ENCODE peak calls at places on chromosomes 1 and 21, in seven cellular contexts. One of them, this sample, is unnamed.

GRCh38 chr1:2972879-2973575 is 48.2 kb upstream of the ACTRT2 start:
- DNase-seq in esophagus squamous epithelium: no peak
- DNase-seq in LoVo: no peak
- DNase-seq in activated effector memory CD4-positive, alpha-beta T cell treated with Interleukin-2 at 50 U/mL for 16 hours: no peak
- DNase-seq in NCI-H526: no peak
- DNase-seq in effector CD4-positive, alpha-beta T cell: no peak
- DNase-seq in AML-193: no peak
- DNase-seq in this sample: no peak

GRCh38 chr1:94873520-94874351 is 53.2 kb downstream of the CNN3 start:
- DNase-seq in esophagus squamous epithelium: no peak
- DNase-seq in LoVo: no peak
- DNase-seq in activated effector memory CD4-positive, alpha-beta T cell treated with Interleukin-2 at 50 U/mL for 16 hours: no peak
- DNase-seq in NCI-H526: no peak
- DNase-seq in effector CD4-positive, alpha-beta T cell: no peak
- DNase-seq in AML-193: no peak
- DNase-seq in this sample: no peak

GRCh38 chr1:110160701-110161100 is 10.4 kb downstream of the SLC6A17 start:
- DNase-seq in esophagus squamous epithelium: no peak
- DNase-seq in LoVo: no peak
- DNase-seq in activated effector memory CD4-positive, alpha-beta T cell treated with Interleukin-2 at 50 U/mL for 16 hours: no peak
- DNase-seq in NCI-H526: no peak
- DNase-seq in effector CD4-positive, alpha-beta T cell: no peak
- DNase-seq in AML-193: no peak
- DNase-seq in this sample: no peak

GRCh38 chr1:167273027-167273800 is 52.5 kb downstream of the POU2F1 start:
- DNase-seq in esophagus squamous epithelium: no peak
- DNase-seq in LoVo: no peak
- DNase-seq in activated effector memory CD4-positive, alpha-beta T cell treated with Interleukin-2 at 50 U/mL for 16 hours: no peak
- DNase-seq in NCI-H526: no peak
- DNase-seq in effector CD4-positive, alpha-beta T cell: no peak
- DNase-seq in AML-193: no peak
- DNase-seq in this sample: peak; percentile 86

GRCh38 chr1:76657618-76658017 is 209.7 kb upstream of the ST6GALNAC5 start:
- DNase-seq in esophagus squamous epithelium: no peak
- DNase-seq in LoVo: no peak
- DNase-seq in activated effector memory CD4-positive, alpha-beta T cell treated with Interleukin-2 at 50 U/mL for 16 hours: no peak
- DNase-seq in NCI-H526: no peak
- DNase-seq in effector CD4-positive, alpha-beta T cell: no peak
- DNase-seq in AML-193: no peak
- DNase-seq in this sample: no peak

GRCh38 chr1:112735752-112736151 is 20.6 kb upstream of the PPM1J start:
- DNase-seq in esophagus squamous epithelium: no peak
- DNase-seq in LoVo: peak; percentile 46
- DNase-seq in activated effector memory CD4-positive, alpha-beta T cell treated with Interleukin-2 at 50 U/mL for 16 hours: no peak
- DNase-seq in NCI-H526: no peak
- DNase-seq in effector CD4-positive, alpha-beta T cell: no peak
- DNase-seq in AML-193: no peak
- DNase-seq in this sample: peak; percentile 94

GRCh38 chr1:117928881-117929339 is 511 bp downstream of the GDAP2 start:
- DNase-seq in esophagus squamous epithelium: no peak
- DNase-seq in LoVo: peak; percentile 69
- DNase-seq in activated effector memory CD4-positive, alpha-beta T cell treated with Interleukin-2 at 50 U/mL for 16 hours: no peak
- DNase-seq in NCI-H526: peak; percentile 18
- DNase-seq in effector CD4-positive, alpha-beta T cell: peak; percentile 42
- DNase-seq in AML-193: peak; percentile 60
- DNase-seq in this sample: peak; percentile 72

GRCh38 chr1:18879221-18879790 is 19.8 kb upstream of the TAS1R2 start:
- DNase-seq in esophagus squamous epithelium: no peak
- DNase-seq in LoVo: no peak
- DNase-seq in activated effector memory CD4-positive, alpha-beta T cell treated with Interleukin-2 at 50 U/mL for 16 hours: no peak
- DNase-seq in NCI-H526: no peak
- DNase-seq in effector CD4-positive, alpha-beta T cell: no peak
- DNase-seq in AML-193: no peak
- DNase-seq in this sample: no peak

GRCh38 chr21:42703936-42704335 is 50.5 kb downstream of the PDE9A start:
- DNase-seq in esophagus squamous epithelium: no peak
- DNase-seq in LoVo: no peak
- DNase-seq in activated effector memory CD4-positive, alpha-beta T cell treated with Interleukin-2 at 50 U/mL for 16 hours: no peak
- DNase-seq in NCI-H526: no peak
- DNase-seq in effector CD4-positive, alpha-beta T cell: no peak
- DNase-seq in AML-193: no peak
- DNase-seq in this sample: no peak

GRCh38 chr1:222028151-222028550 is 286.3 kb upstream of the DUSP10 start:
- DNase-seq in esophagus squamous epithelium: no peak
- DNase-seq in LoVo: no peak
- DNase-seq in activated effector memory CD4-positive, alpha-beta T cell treated with Interleukin-2 at 50 U/mL for 16 hours: no peak
- DNase-seq in NCI-H526: no peak
- DNase-seq in effector CD4-positive, alpha-beta T cell: no peak
- DNase-seq in AML-193: no peak
- DNase-seq in this sample: no peak

GRCh38 chr1:212157252-212157651 is 121.7 kb downstream of the DTL start:
- DNase-seq in esophagus squamous epithelium: no peak
- DNase-seq in LoVo: no peak
- DNase-seq in activated effector memory CD4-positive, alpha-beta T cell treated with Interleukin-2 at 50 U/mL for 16 hours: no peak
- DNase-seq in NCI-H526: no peak
- DNase-seq in effector CD4-positive, alpha-beta T cell: no peak
- DNase-seq in AML-193: no peak
- DNase-seq in this sample: peak; percentile 60

GRCh38 chr1:151898519-151898991 is 10.8 kb downstream of the THEM4 start:
- DNase-seq in esophagus squamous epithelium: no peak
- DNase-seq in LoVo: no peak
- DNase-seq in activated effector memory CD4-positive, alpha-beta T cell treated with Interleukin-2 at 50 U/mL for 16 hours: peak; percentile 69
- DNase-seq in NCI-H526: no peak
- DNase-seq in effector CD4-positive, alpha-beta T cell: peak; percentile 61
- DNase-seq in AML-193: no peak
- DNase-seq in this sample: peak; percentile 36

GRCh38 chr1:22447581-22448215 is 4.0 kb upstream of the ZBTB40 start:
- DNase-seq in esophagus squamous epithelium: no peak
- DNase-seq in LoVo: no peak
- DNase-seq in activated effector memory CD4-positive, alpha-beta T cell treated with Interleukin-2 at 50 U/mL for 16 hours: no peak
- DNase-seq in NCI-H526: no peak
- DNase-seq in effector CD4-positive, alpha-beta T cell: no peak
- DNase-seq in AML-193: no peak
- DNase-seq in this sample: peak; percentile 68

GRCh38 chr1:99579691-99580171 is 66.2 kb upstream of the PALMD start:
- DNase-seq in esophagus squamous epithelium: no peak
- DNase-seq in LoVo: no peak
- DNase-seq in activated effector memory CD4-positive, alpha-beta T cell treated with Interleukin-2 at 50 U/mL for 16 hours: no peak
- DNase-seq in NCI-H526: no peak
- DNase-seq in effector CD4-positive, alpha-beta T cell: no peak
- DNase-seq in AML-193: no peak
- DNase-seq in this sample: peak; percentile 52

GRCh38 chr1:209675567-209676154 is 449 bp downstream of the G0S2 start:
- DNase-seq in esophagus squamous epithelium: no peak
- DNase-seq in LoVo: no peak
- DNase-seq in activated effector memory CD4-positive, alpha-beta T cell treated with Interleukin-2 at 50 U/mL for 16 hours: no peak
- DNase-seq in NCI-H526: no peak
- DNase-seq in effector CD4-positive, alpha-beta T cell: no peak
- DNase-seq in AML-193: no peak
- DNase-seq in this sample: no peak

GRCh38 chr1:204513117-204513716 is 3.0 kb upstream of the MDM4 start:
- DNase-seq in esophagus squamous epithelium: no peak
- DNase-seq in LoVo: no peak
- DNase-seq in activated effector memory CD4-positive, alpha-beta T cell treated with Interleukin-2 at 50 U/mL for 16 hours: peak; percentile 32
- DNase-seq in NCI-H526: no peak
- DNase-seq in effector CD4-positive, alpha-beta T cell: peak; percentile 44
- DNase-seq in AML-193: peak; percentile 86
- DNase-seq in this sample: no peak

GRCh38 chr1:97252076-97252475 is 530.5 kb downstream of the PTBP2 start:
- DNase-seq in esophagus squamous epithelium: no peak
- DNase-seq in LoVo: no peak
- DNase-seq in activated effector memory CD4-positive, alpha-beta T cell treated with Interleukin-2 at 50 U/mL for 16 hours: no peak
- DNase-seq in NCI-H526: no peak
- DNase-seq in effector CD4-positive, alpha-beta T cell: no peak
- DNase-seq in AML-193: peak; percentile 80
- DNase-seq in this sample: peak; percentile 90

GRCh38 chr1:96962807-96963206 is 241.2 kb downstream of the PTBP2 start:
- DNase-seq in esophagus squamous epithelium: no peak
- DNase-seq in LoVo: no peak
- DNase-seq in activated effector memory CD4-positive, alpha-beta T cell treated with Interleukin-2 at 50 U/mL for 16 hours: no peak
- DNase-seq in NCI-H526: no peak
- DNase-seq in effector CD4-positive, alpha-beta T cell: no peak
- DNase-seq in AML-193: no peak
- DNase-seq in this sample: peak; percentile 65

GRCh38 chr1:44808063-44808937 is at the start of gene BTBD19:
- DNase-seq in esophagus squamous epithelium: no peak
- DNase-seq in LoVo: no peak
- DNase-seq in activated effector memory CD4-positive, alpha-beta T cell treated with Interleukin-2 at 50 U/mL for 16 hours: peak; percentile 22
- DNase-seq in NCI-H526: no peak
- DNase-seq in effector CD4-positive, alpha-beta T cell: no peak
- DNase-seq in AML-193: no peak
- DNase-seq in this sample: peak; percentile 73

GRCh38 chr1:33390550-33390949 is 40.3 kb downstream of the PHC2 start:
- DNase-seq in esophagus squamous epithelium: no peak
- DNase-seq in LoVo: no peak
- DNase-seq in activated effector memory CD4-positive, alpha-beta T cell treated with Interleukin-2 at 50 U/mL for 16 hours: no peak
- DNase-seq in NCI-H526: no peak
- DNase-seq in effector CD4-positive, alpha-beta T cell: no peak
- DNase-seq in AML-193: no peak
- DNase-seq in this sample: no peak

GRCh38 chr1:227849251-227849650 is 33.8 kb downstream of the PRSS38 start:
- DNase-seq in esophagus squamous epithelium: no peak
- DNase-seq in LoVo: no peak
- DNase-seq in activated effector memory CD4-positive, alpha-beta T cell treated with Interleukin-2 at 50 U/mL for 16 hours: no peak
- DNase-seq in NCI-H526: no peak
- DNase-seq in effector CD4-positive, alpha-beta T cell: no peak
- DNase-seq in AML-193: no peak
- DNase-seq in this sample: no peak

GRCh38 chr1:225657462-225657989 is 4.6 kb upstream of the ENAH start:
- DNase-seq in esophagus squamous epithelium: no peak
- DNase-seq in LoVo: no peak
- DNase-seq in activated effector memory CD4-positive, alpha-beta T cell treated with Interleukin-2 at 50 U/mL for 16 hours: no peak
- DNase-seq in NCI-H526: no peak
- DNase-seq in effector CD4-positive, alpha-beta T cell: no peak
- DNase-seq in AML-193: no peak
- DNase-seq in this sample: no peak

GRCh38 chr1:236862615-236863211 is 67.6 kb downstream of the MTR start:
- DNase-seq in esophagus squamous epithelium: no peak
- DNase-seq in LoVo: no peak
- DNase-seq in activated effector memory CD4-positive, alpha-beta T cell treated with Interleukin-2 at 50 U/mL for 16 hours: no peak
- DNase-seq in NCI-H526: no peak
- DNase-seq in effector CD4-positive, alpha-beta T cell: no peak
- DNase-seq in AML-193: no peak
- DNase-seq in this sample: peak; percentile 96

GRCh38 chr1:9476790-9477463 is 62.3 kb upstream of the SLC25A33 start:
- DNase-seq in esophagus squamous epithelium: no peak
- DNase-seq in LoVo: no peak
- DNase-seq in activated effector memory CD4-positive, alpha-beta T cell treated with Interleukin-2 at 50 U/mL for 16 hours: no peak
- DNase-seq in NCI-H526: peak; percentile 31
- DNase-seq in effector CD4-positive, alpha-beta T cell: no peak
- DNase-seq in AML-193: no peak
- DNase-seq in this sample: peak; percentile 86

GRCh38 chr1:187041104-187041503 is 212.4 kb downstream of the PLA2G4A start:
- DNase-seq in esophagus squamous epithelium: no peak
- DNase-seq in LoVo: no peak
- DNase-seq in activated effector memory CD4-positive, alpha-beta T cell treated with Interleukin-2 at 50 U/mL for 16 hours: no peak
- DNase-seq in NCI-H526: no peak
- DNase-seq in effector CD4-positive, alpha-beta T cell: no peak
- DNase-seq in AML-193: no peak
- DNase-seq in this sample: no peak

GRCh38 chr1:216804107-216804506 is 80.9 kb upstream of the ESRRG start:
- DNase-seq in esophagus squamous epithelium: no peak
- DNase-seq in LoVo: no peak
- DNase-seq in activated effector memory CD4-positive, alpha-beta T cell treated with Interleukin-2 at 50 U/mL for 16 hours: no peak
- DNase-seq in NCI-H526: no peak
- DNase-seq in effector CD4-positive, alpha-beta T cell: no peak
- DNase-seq in AML-193: no peak
- DNase-seq in this sample: no peak

GRCh38 chr1:86714159-86714558 is 9.8 kb downstream of the SH3GLB1 start:
- DNase-seq in esophagus squamous epithelium: no peak
- DNase-seq in LoVo: no peak
- DNase-seq in activated effector memory CD4-positive, alpha-beta T cell treated with Interleukin-2 at 50 U/mL for 16 hours: no peak
- DNase-seq in NCI-H526: no peak
- DNase-seq in effector CD4-positive, alpha-beta T cell: no peak
- DNase-seq in AML-193: no peak
- DNase-seq in this sample: peak; percentile 8

GRCh38 chr1:230976825-230977747 is 1.6 kb downstream of the TTC13 start:
- DNase-seq in esophagus squamous epithelium: no peak
- DNase-seq in LoVo: no peak
- DNase-seq in activated effector memory CD4-positive, alpha-beta T cell treated with Interleukin-2 at 50 U/mL for 16 hours: peak; percentile 12
- DNase-seq in NCI-H526: no peak
- DNase-seq in effector CD4-positive, alpha-beta T cell: peak; percentile 24
- DNase-seq in AML-193: peak; percentile 31
- DNase-seq in this sample: no peak

GRCh38 chr1:209045326-209046057 is 538.0 kb upstream of the CAMK1G start:
- DNase-seq in esophagus squamous epithelium: no peak
- DNase-seq in LoVo: peak; percentile 32
- DNase-seq in activated effector memory CD4-positive, alpha-beta T cell treated with Interleukin-2 at 50 U/mL for 16 hours: no peak
- DNase-seq in NCI-H526: no peak
- DNase-seq in effector CD4-positive, alpha-beta T cell: no peak
- DNase-seq in AML-193: no peak
- DNase-seq in this sample: peak; percentile 77

GRCh38 chr1:184636156-184636448 is 118.6 kb downstream of the EDEM3 start:
- DNase-seq in esophagus squamous epithelium: no peak
- DNase-seq in LoVo: no peak
- DNase-seq in activated effector memory CD4-positive, alpha-beta T cell treated with Interleukin-2 at 50 U/mL for 16 hours: no peak
- DNase-seq in NCI-H526: no peak
- DNase-seq in effector CD4-positive, alpha-beta T cell: no peak
- DNase-seq in AML-193: no peak
- DNase-seq in this sample: no peak